ENCODE peak calls at places on chromosome 12, in six cellular contexts. E is activated CD4-positive, CD25-positive, alpha-beta regulatory T cell treated with anti-CD3 and anti-CD28 coated beads, Interleukin-2, amount 50 U/mL, for 16 hours; H is NAMALWA; Q is NCI-H1417; P is GM20000; W is dorsolateral prefrontal cortex. F is an unnamed sample.

GRCh38 chr12:90004319-90005074 is 295.9 kb upstream of the ATP2B1 start:
- DNase-seq in E (no peak), H (no peak), Q (no peak), P (no peak), W (no peak), F (peak)

GRCh38 chr12:6954754-6955461 is 3.8 kb downstream of the PTPN6 start:
- DNase-seq in E (no peak), H (no peak), Q (no peak), P (no peak), W (no peak), F (no peak)

GRCh38 chr12:53070901-53071492 is 8.2 kb downstream of the SPRYD3 start:
- DNase-seq in E (no peak), H (peak), Q (no peak), P (no peak), W (no peak), F (no peak)

GRCh38 chr12:21998295-21998694 is 47.7 kb upstream of the CMAS start:
- DNase-seq in E (no peak), H (no peak), Q (no peak), P (no peak), W (no peak), F (no peak)

GRCh38 chr12:122917508-122918227 is 21.7 kb upstream of the VPS37B start:
- DNase-seq in E (no peak), H (no peak), Q (no peak), P (no peak), W (no peak), F (no peak)

GRCh38 chr12:105915997-105916697 is 222.6 kb downstream of the NUAK1 start:
- DNase-seq in E (no peak), H (no peak), Q (no peak), P (no peak), W (no peak), F (no peak)

GRCh38 chr12:101695698-101696097 is 1.7 kb upstream of the CHPT1 start:
- DNase-seq in E (no peak), H (no peak), Q (no peak), P (no peak), W (no peak), F (no peak)

GRCh38 chr12:118060301-118061010 is 523 bp downstream of the WSB2 start:
- DNase-seq in E (no peak), H (peak), Q (peak), P (no peak), W (peak), F (no peak)

GRCh38 chr12:90936230-90937005 is 18.6 kb downstream of the CCER1 start:
- DNase-seq in E (no peak), H (peak), Q (no peak), P (no peak), W (no peak), F (no peak)

GRCh38 chr12:117714203-117714602 is 254.6 kb downstream of the KSR2 start:
- DNase-seq in E (no peak), H (no peak), Q (no peak), P (no peak), W (no peak), F (no peak)

GRCh38 chr12:46364777-46365580 is 7.6 kb downstream of the SLC38A2 start:
- DNase-seq in E (no peak), H (peak), Q (no peak), P (no peak), W (no peak), F (no peak)

GRCh38 chr12:128387811-128388422 is 120.9 kb downstream of the TMEM132C start:
- DNase-seq in E (no peak), H (peak), Q (peak), P (peak), W (peak), F (no peak)

GRCh38 chr12:88300931-88301330 is 158.8 kb downstream of the TMTC3 start:
- DNase-seq in E (no peak), H (no peak), Q (no peak), P (no peak), W (no peak), F (no peak)

GRCh38 chr12:108308432-108308831 is 30.7 kb downstream of the CMKLR1 start:
- DNase-seq in E (no peak), H (no peak), Q (no peak), P (no peak), W (no peak), F (no peak)

GRCh38 chr12:93417967-93418480 is 23.7 kb downstream of the UBE2N start:
- DNase-seq in E (no peak), H (no peak), Q (no peak), P (no peak), W (no peak), F (no peak)

GRCh38 chr12:32390572-32391219 is 8.7 kb upstream of the FGD4 start:
- DNase-seq in E (no peak), H (peak), Q (peak), P (peak), W (no peak), F (no peak)

GRCh38 chr12:132359971-132360370 is 30.6 kb upstream of the GALNT9 start:
- DNase-seq in E (no peak), H (no peak), Q (no peak), P (no peak), W (no peak), F (no peak)

GRCh38 chr12:6029401-6029800 is 84.3 kb upstream of the ANO2 start:
- DNase-seq in E (no peak), H (no peak), Q (no peak), P (no peak), W (no peak), F (no peak)

GRCh38 chr12:117365072-117365616 is 3.7 kb upstream of the NOS1 start:
- DNase-seq in E (no peak), H (no peak), Q (peak), P (no peak), W (no peak), F (no peak)

F was measured in GM12878.